ENCODE peak calls at places on chromosomes 12 and 14, in eight cellular contexts. X, I, K, U, A, M, L and F are unnamed samples.

GRCh38 chr12:104201238-104202001 is 14.2 kb upstream of the TXNRD1 start:
- DNase-seq in X (peak; percentile 58), I (peak; percentile 86), K (peak; percentile 77), U (peak; percentile 71), A (peak; percentile 60), M (peak; percentile 67), L (peak; percentile 70), F (peak; percentile 46)

GRCh38 chr12:43988838-43989560 is 153.1 kb downstream of the TMEM117 start:
- DNase-seq in X (no peak), I (no peak), K (no peak), U (no peak), A (no peak), M (no peak), L (peak; percentile 18), F (peak; percentile 48)

GRCh38 chr12:82880442-82880901 is 193.8 kb downstream of the TMTC2 start:
- DNase-seq in X (no peak), I (no peak), K (peak; percentile 26), U (no peak), A (no peak), M (peak; percentile 18), L (no peak), F (no peak)

GRCh38 chr12:113135178-113136127 is at the start of gene RASAL1:
- DNase-seq in X (peak; percentile 41), I (peak; percentile 92), K (peak; percentile 84), U (peak; percentile 93), A (peak; percentile 75), M (peak; percentile 81), L (no peak), F (peak; percentile 37)

GRCh38 chr14:95207475-95208253 is 50.3 kb upstream of the DICER1 start:
- DNase-seq in X (no peak), I (no peak), K (no peak), U (no peak), A (no peak), M (no peak), L (no peak), F (no peak)

GRCh38 chr14:39467889-39468524 is 35.8 kb upstream of the FBXO33 start:
- DNase-seq in X (peak; percentile 51), I (peak; percentile 79), K (peak; percentile 71), U (peak; percentile 39), A (peak; percentile 55), M (no peak), L (peak; percentile 43), F (peak; percentile 28)

GRCh38 chr12:12008931-12009611 is 61.7 kb upstream of the BCL2L14 start:
- DNase-seq in X (no peak), I (peak; percentile 86), K (peak; percentile 90), U (peak; percentile 78), A (no peak), M (no peak), L (peak; percentile 73), F (no peak)

GRCh38 chr12:64066052-64066451 is 156.0 kb downstream of the KICS2 start:
- DNase-seq in X (no peak), I (no peak), K (no peak), U (no peak), A (no peak), M (no peak), L (peak; percentile 41), F (no peak)

GRCh38 chr12:18753481-18754117 is 15.7 kb downstream of the CAPZA3 start:
- DNase-seq in X (peak; percentile 7), I (peak; percentile 33), K (peak; percentile 88), U (no peak), A (no peak), M (no peak), L (peak; percentile 1), F (no peak)

GRCh38 chr12:119245904-119246494 is 67.3 kb downstream of the HSPB8 start:
- DNase-seq in X (no peak), I (no peak), K (no peak), U (no peak), A (no peak), M (no peak), L (no peak), F (no peak)

GRCh38 chr14:101903111-101903561 is 61.2 kb upstream of the DYNC1H1 start:
- DNase-seq in X (no peak), I (no peak), K (no peak), U (no peak), A (no peak), M (no peak), L (no peak), F (no peak)

GRCh38 chr14:59097681-59098080 is 90.8 kb upstream of the DAAM1 start:
- DNase-seq in X (no peak), I (no peak), K (no peak), U (no peak), A (no peak), M (no peak), L (peak; percentile 69), F (no peak)

GRCh38 chr12:25155031-25155576 is 39.9 kb downstream of the DNAI7 start:
- DNase-seq in X (peak; percentile 27), I (peak; percentile 58), K (peak; percentile 30), U (peak; percentile 70), A (peak; percentile 13), M (peak; percentile 35), L (peak; percentile 47), F (peak; percentile 58)

GRCh38 chr12:94092516-94093241 is 55.7 kb upstream of the PLXNC1 start:
- DNase-seq in X (no peak), I (no peak), K (no peak), U (no peak), A (no peak), M (no peak), L (peak; percentile 80), F (no peak)

GRCh38 chr12:70719672-70720420 is 82.6 kb upstream of the PTPRB start:
- DNase-seq in X (peak; percentile 71), I (peak; percentile 75), K (peak; percentile 80), U (peak; percentile 45), A (no peak), M (peak; percentile 48), L (peak; percentile 64), F (peak; percentile 30)

GRCh38 chr12:127944211-127944899 is 322.6 kb upstream of the TMEM132C start:
- DNase-seq in X (no peak), I (no peak), K (no peak), U (no peak), A (no peak), M (no peak), L (no peak), F (no peak)

GRCh38 chr14:21711360-21711961 is 37.8 kb upstream of the OR4E1 start:
- DNase-seq in X (peak; percentile 68), I (peak; percentile 68), K (peak; percentile 45), U (peak; percentile 59), A (peak; percentile 26), M (peak; percentile 34), L (peak; percentile 62), F (peak; percentile 36)

DNA sequence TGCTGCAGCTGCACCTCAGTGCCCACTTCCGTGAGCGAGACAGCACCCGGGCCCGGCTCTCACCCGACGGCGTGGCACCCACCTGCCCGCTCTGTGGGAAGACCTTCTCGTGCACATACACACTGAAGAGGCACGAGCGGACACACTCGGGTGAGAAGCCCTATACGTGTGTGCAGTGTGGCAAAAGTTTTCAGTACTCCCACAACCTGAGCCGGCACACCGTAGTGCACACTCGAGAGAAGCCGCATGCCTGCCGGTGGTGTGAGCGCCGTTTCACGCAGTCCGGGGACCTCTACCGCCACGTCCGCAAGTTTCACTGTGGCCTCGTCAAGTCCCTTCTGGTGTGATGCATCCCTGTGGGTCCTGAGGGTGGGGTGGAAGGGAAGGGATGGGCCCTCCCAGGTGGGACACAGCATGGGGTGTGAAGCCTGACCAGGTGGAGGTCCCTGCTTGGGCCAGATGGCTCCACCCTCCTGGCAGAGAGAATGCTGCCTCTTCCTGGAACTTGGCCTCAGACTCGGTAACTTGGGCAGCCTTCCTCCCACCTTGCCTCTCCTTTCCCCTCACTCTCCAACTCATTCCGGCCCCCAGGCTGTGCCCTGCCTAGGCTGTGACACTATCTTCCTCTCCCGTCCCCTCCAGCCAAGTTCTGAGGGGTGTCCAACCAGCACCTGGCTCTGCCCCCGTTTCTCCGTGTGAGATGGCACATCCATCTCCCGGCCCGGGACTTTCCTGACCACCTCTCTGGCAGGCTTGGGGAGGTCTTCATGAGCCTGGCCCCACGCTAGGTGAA is 1.4 kb downstream of the ZBTB42 start:
- DNase-seq in X (no peak), I (no peak), K (no peak), U (no peak), A (no peak), M (peak; percentile 21), L (no peak), F (no peak)
- H3K4me3 ChIP-seq in X (no peak overlapping the region), I (no peak overlapping the region), K (no peak overlapping the region), U (no peak overlapping the region), A (peak overlapping the region; percentile 66), M (no peak overlapping the region), L (no peak overlapping the region), F (no peak overlapping the region)

DNA sequence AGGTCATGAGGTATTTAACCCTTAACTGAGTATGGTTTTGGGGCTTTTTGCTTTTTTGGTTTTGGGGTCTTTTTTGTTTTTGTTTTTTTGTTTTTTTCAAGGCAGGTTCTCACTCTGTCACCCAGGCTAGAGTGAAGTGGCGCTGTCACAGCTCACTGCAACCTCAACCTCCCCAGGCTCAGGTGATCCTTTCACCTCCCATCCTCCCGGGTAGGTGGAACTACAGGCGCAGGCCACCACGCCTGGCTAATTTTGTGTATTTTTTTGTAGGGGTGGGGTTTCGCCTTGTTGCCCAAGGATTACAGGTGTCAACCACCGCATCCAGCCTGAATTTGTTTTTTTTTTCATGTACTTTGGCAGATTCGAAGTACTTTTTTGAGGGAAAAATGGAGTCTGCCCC is 19.9 kb downstream of the RAP1B start:
- DNase-seq in X (no peak), I (no peak), K (no peak), U (peak; percentile 53), A (no peak), M (no peak), L (no peak), F (no peak)
- TF ChIP-seq EZH2phosphoT487 in X (no peak), I (no peak), K (no peak), U (no peak), A (no peak), M (no peak), L (no peak), F (no peak)

GRCh38 chr12:62301799-62302133 is 41.6 kb downstream of the USP15 start:
- DNase-seq in X (no peak), I (no peak), K (no peak), U (no peak), A (no peak), M (no peak), L (no peak), F (no peak)

GRCh38 chr12:62301080-62301798 is 41.0 kb downstream of the USP15 start:
- DNase-seq in X (no peak), I (no peak), K (no peak), U (no peak), A (no peak), M (no peak), L (no peak), F (no peak)

GRCh38 chr12:62296001-62296400 is 35.8 kb downstream of the USP15 start:
- DNase-seq in X (no peak), I (no peak), K (no peak), U (no peak), A (no peak), M (no peak), L (no peak), F (no peak)

GRCh38 chr12:62297321-62297720 is 37.1 kb downstream of the USP15 start:
- DNase-seq in X (no peak), I (no peak), K (no peak), U (no peak), A (no peak), M (no peak), L (no peak), F (no peak)

GRCh38 chr12:62299617-62300016 is 39.4 kb downstream of the USP15 start:
- DNase-seq in X (no peak), I (no peak), K (no peak), U (no peak), A (no peak), M (no peak), L (no peak), F (no peak)
- H3K4me1 ChIP-seq in X (no peaks in the 10 kb centered on the region), I (no peaks in the 10 kb centered on the region), K (no peaks in the 10 kb centered on the region), U (no peaks in the 10 kb centered on the region), A (no peaks in the 10 kb centered on the region), M (no peaks in the 10 kb centered on the region), L (no peaks in the 10 kb centered on the region), F (no peaks in the 10 kb centered on the region)

GRCh38 chr12:56186957-56187356 is 2.3 kb downstream of the SMARCC2 start:
- DNase-seq in X (no peak), I (no peak), K (no peak), U (no peak), A (no peak), M (no peak), L (no peak), F (no peak)
- H3K4me3 ChIP-seq in X (no peak overlapping the region), I (peak overlapping the region; percentile 100), K (no peak overlapping the region), U (no peak overlapping the region), A (no peak overlapping the region), M (no peak overlapping the region), L (no peak overlapping the region), F (no peak overlapping the region)